ENCODE peak calls at places on chromosomes 2 and 18, in nine cellular contexts. A is H54, M is breast epithelium, Y is GM12891, B is K562, L is prostate gland, H is A549, R is transverse colon, T is lower leg skin. X is an unnamed sample.

GRCh38 chr18:55318864-55319516 is 269.0 kb downstream of the TCF4 start:
- DNase-seq in A (no peak), M (no peak), Y (no peak), B (no peak), L (no peak), H (no peak), R (no peak), T (no peak), X (no peak)

GRCh38 chr18:48446582-48447225 is 37.5 kb upstream of the ZBTB7C start:
- DNase-seq in A (peak; percentile 47), M (peak; percentile 93), Y (peak; percentile 60), B (peak; percentile 56), L (peak; percentile 80), H (peak; percentile 74), R (peak; percentile 84), T (peak; percentile 97), X (peak; percentile 80)

GRCh38 chr2:99106905-99107304 is 34.6 kb upstream of the C2orf15 start:
- DNase-seq in A (no peak), M (no peak), Y (no peak), B (peak; percentile 4), L (no peak), H (no peak), R (no peak), T (no peak), X (no peak)

GRCh38 chr2:26438526-26438925 is 36.8 kb downstream of the DRC1 start:
- DNase-seq in A (no peak), M (no peak), Y (no peak), B (no peak), L (no peak), H (no peak), R (no peak), T (no peak), X (no peak)

GRCh38 chr2:95343429-95344207 is 46.5 kb downstream of the KCNIP3 start:
- DNase-seq in A (peak; percentile 45), M (peak; percentile 44), Y (no peak), B (no peak), L (no peak), H (no peak), R (no peak), T (peak; percentile 75), X (no peak)

GRCh38 chr18:33231474-33232317 is 208.8 kb downstream of the CCDC178 start:
- DNase-seq in A (peak; percentile 2), M (peak; percentile 54), Y (peak; percentile 1), B (peak; percentile 78), L (peak; percentile 53), H (peak; percentile 54), R (peak; percentile 71), T (peak; percentile 81), X (peak; percentile 25)

GRCh38 chr2:39059366-39059952 is 61.4 kb downstream of the SOS1 start:
- DNase-seq in A (no peak), M (no peak), Y (no peak), B (peak; percentile 48), L (no peak), H (peak; percentile 59), R (no peak), T (no peak), X (no peak)

GRCh38 chr2:239884875-239885274 is 140.3 kb downstream of the NDUFA10 start:
- DNase-seq in A (no peak), M (no peak), Y (no peak), B (no peak), L (no peak), H (no peak), R (no peak), T (no peak), X (no peak)

GRCh38 chr18:79584491-79585394 is 94.9 kb upstream of the CTDP1 start:
- DNase-seq in A (no peak), M (peak; percentile 48), Y (no peak), B (no peak), L (no peak), H (no peak), R (peak; percentile 7), T (peak; percentile 74), X (peak; percentile 10)

GRCh38 chr2:219739061-219739460 is 111.6 kb downstream of the SLC4A3 start:
- DNase-seq in A (no peak), M (no peak), Y (no peak), B (no peak), L (no peak), H (no peak), R (no peak), T (no peak), X (no peak)

GRCh38 chr2:100989666-100990065 is 12.4 kb upstream of the RPL31 start:
- DNase-seq in A (no peak), M (no peak), Y (no peak), B (no peak), L (no peak), H (no peak), R (no peak), T (peak; percentile 31), X (no peak)

GRCh38 chr2:100990650-100991403 is 11.3 kb upstream of the RPL31 start:
- DNase-seq in A (no peak), M (no peak), Y (no peak), B (no peak), L (no peak), H (no peak), R (no peak), T (peak; percentile 62), X (no peak)

GRCh38 chr2:100992262-100992661 is 9.8 kb upstream of the RPL31 start:
- DNase-seq in A (no peak), M (no peak), Y (no peak), B (no peak), L (no peak), H (no peak), R (no peak), T (peak; percentile 48), X (no peak)

GRCh38 chr2:100990166-100990565 is 11.9 kb upstream of the RPL31 start:
- DNase-seq in A (no peak), M (no peak), Y (no peak), B (no peak), L (no peak), H (no peak), R (no peak), T (peak; percentile 54), X (no peak)

DNA sequence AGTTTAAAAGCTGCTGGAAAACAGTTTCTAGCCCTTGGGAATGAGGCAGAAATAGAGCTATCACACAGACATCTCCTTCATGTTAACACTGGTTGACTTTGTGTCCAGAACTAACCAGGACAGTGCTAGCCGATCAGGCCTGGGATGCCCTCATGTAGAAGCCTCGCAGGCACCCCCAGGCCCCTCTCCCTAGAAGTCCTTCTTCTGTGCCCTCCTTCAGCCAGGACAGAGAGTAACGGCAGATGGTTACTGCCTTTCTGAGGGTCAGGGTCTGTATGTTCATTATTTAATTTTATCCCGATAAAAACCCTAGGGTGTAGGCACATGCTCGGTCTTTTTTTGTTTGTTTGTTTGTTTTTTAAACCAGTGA is 10.7 kb upstream of the RPL31 start:
- DNase-seq in A (no peak), M (no peak), Y (no peak), B (no peak), L (no peak), H (no peak), R (no peak), T (peak; percentile 58), X (no peak)
- TF ChIP-seq POLR2A in A (no peak), M (no peak), Y (no peak), B (no peak), L (no peak), H (no peak), R (no peak), T (no peak), X (no peak)

GRCh38 chr18:3012920-3013810 is at the start of gene LPIN2:
- DNase-seq in A (peak; percentile 81), M (peak; percentile 97), Y (peak; percentile 92), B (peak; percentile 99), L (peak; percentile 95), H (peak; percentile 92), R (peak; percentile 100), T (peak; percentile 100), X (peak; percentile 100)
- TF ChIP-seq POLR2A in A (peak; percentile 48), M (no peak), Y (no peak), B (no peak), L (peak; percentile 44), H (no peak), R (peak; percentile 42), T (no peak), X (peak; percentile 85)

GRCh38 chr2:32063310-32064020 is at the start of gene SPAST:
- DNase-seq in A (peak; percentile 97), M (peak; percentile 95), Y (peak; percentile 95), B (peak; percentile 98), L (peak; percentile 97), H (peak; percentile 99), R (peak; percentile 98), T (peak; percentile 99), X (peak; percentile 96)
- TF ChIP-seq POLR2A in A (peak; percentile 58), M (peak; percentile 53), Y (peak; percentile 69), B (peak; percentile 81), L (peak; percentile 50), H (peak; percentile 81), R (peak; percentile 67), T (no peak), X (peak; percentile 42)

GRCh38 chr2:231058761-231059550 is 2.3 kb downstream of the PSMD1 start:
- DNase-seq in A (no peak), M (no peak), Y (no peak), B (no peak), L (no peak), H (no peak), R (no peak), T (no peak), X (no peak)

GRCh38 chr2:231059756-231060155 is 3.1 kb downstream of the PSMD1 start:
- DNase-seq in A (no peak), M (no peak), Y (no peak), B (no peak), L (no peak), H (no peak), R (no peak), T (no peak), X (no peak)

GRCh38 chr2:231052494-231053451 is 3.9 kb upstream of the PSMD1 start:
- DNase-seq in A (peak; percentile 74), M (peak; percentile 79), Y (peak; percentile 75), B (peak; percentile 85), L (peak; percentile 68), H (peak; percentile 88), R (peak; percentile 87), T (peak; percentile 95), X (peak; percentile 79)

GRCh38 chr2:231057590-231057989 is 923 bp downstream of the PSMD1 start:
- DNase-seq in A (no peak), M (no peak), Y (no peak), B (peak; percentile 18), L (no peak), H (no peak), R (no peak), T (no peak), X (no peak)

DNA sequence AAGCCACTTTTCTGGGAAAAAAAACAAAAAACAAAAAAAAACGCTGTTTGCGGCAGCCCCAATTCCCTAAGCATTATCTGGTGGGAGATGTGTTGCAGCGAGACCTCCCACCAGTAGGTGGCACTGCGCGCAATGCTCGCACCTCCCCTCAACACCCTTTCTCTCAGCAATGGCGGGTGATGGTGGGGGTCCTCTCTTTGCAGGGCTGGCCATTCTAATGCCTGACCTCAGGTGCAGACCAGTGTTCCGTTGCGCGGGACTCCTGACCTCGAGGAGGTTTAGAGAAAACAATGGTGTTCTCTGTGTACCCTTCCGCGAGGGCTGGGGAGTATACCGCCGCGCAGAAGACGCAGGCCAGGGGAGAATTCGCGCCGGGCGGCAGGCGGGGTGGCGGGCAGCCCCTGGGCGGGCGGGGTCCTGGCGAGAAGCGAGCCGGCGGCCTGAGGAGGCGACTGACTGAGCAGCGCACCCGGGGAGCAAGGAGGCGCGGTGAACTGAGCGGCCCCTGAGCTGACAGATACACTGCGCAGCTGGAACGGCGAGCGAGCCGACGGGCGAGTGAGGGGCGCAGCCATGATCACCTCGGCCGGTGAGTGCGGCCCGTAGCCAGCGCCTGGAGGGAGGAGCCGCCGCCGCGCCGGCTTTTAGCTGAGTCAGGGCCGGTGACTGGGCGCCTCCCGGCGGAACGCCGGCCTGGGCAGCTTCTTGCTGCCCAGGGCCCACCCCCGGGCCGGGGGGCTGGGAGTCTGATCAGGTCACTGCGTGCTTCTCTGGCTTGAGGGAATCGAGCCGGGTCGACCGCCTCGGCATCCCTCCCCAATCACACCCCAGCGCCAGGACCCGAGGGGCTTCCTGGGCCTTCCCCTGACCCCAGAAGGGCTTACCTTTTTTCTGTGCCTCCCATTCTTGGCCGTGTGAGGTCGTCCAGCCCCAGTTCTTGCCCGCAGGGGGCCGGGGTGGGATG is at the start of gene PSMD1:
- DNase-seq in A (peak; percentile 74), M (peak; percentile 91), Y (peak; percentile 91), B (peak; percentile 92), L (peak; percentile 87), H (peak; percentile 95), R (peak; percentile 93), T (peak; percentile 98), X (peak; percentile 93)
- TF ChIP-seq POLR2A in A (peak; percentile 62), M (no peak), Y (peak; percentile 41), B (peak; percentile 78), L (no peak), H (peak; percentile 63), R (peak; percentile 43), T (no peak), X (peak; percentile 33)

X was measured in uterus.